ENCODE peak calls at places on chromosomes 7 and 10, in five cellular contexts. One of them, this sample, is unnamed.

GRCh38 chr7:64867863-64868440 is 35.1 kb upstream of the ZNF273 start:
- DNase-seq in breast epithelium: no peak
- DNase-seq in PC-9: no peak
- DNase-seq in lung: peak; percentile 14
- DNase-seq in lower lobe of right lung: no peak
- DNase-seq in this sample: no peak

GRCh38 chr7:147332988-147333387 is 1216.4 kb downstream of the CNTNAP2 start:
- DNase-seq in breast epithelium: no peak
- DNase-seq in PC-9: no peak
- DNase-seq in lung: no peak
- DNase-seq in lower lobe of right lung: no peak
- DNase-seq in this sample: no peak

GRCh38 chr10:70579234-70580002 is 23.1 kb downstream of the PRF1 start:
- DNase-seq in breast epithelium: no peak
- DNase-seq in PC-9: no peak
- DNase-seq in lung: no peak
- DNase-seq in lower lobe of right lung: no peak
- DNase-seq in this sample: no peak

GRCh38 chr7:22632674-22633073 is 94.3 kb upstream of the IL6 start:
- DNase-seq in breast epithelium: no peak
- DNase-seq in PC-9: no peak
- DNase-seq in lung: no peak
- DNase-seq in lower lobe of right lung: no peak
- DNase-seq in this sample: no peak

GRCh38 chr7:135492151-135492550 is 17.8 kb downstream of the CNOT4 start:
- DNase-seq in breast epithelium: no peak
- DNase-seq in PC-9: no peak
- DNase-seq in lung: no peak
- DNase-seq in lower lobe of right lung: no peak
- DNase-seq in this sample: no peak

GRCh38 chr7:135976312-135977019 is 693 bp downstream of the MTPN start:
- DNase-seq in breast epithelium: no peak
- DNase-seq in PC-9: no peak
- DNase-seq in lung: no peak
- DNase-seq in lower lobe of right lung: no peak
- DNase-seq in this sample: no peak

GRCh38 chr7:2110586-2111396 is 122.0 kb downstream of the MAD1L1 start:
- DNase-seq in breast epithelium: no peak
- DNase-seq in PC-9: no peak
- DNase-seq in lung: no peak
- DNase-seq in lower lobe of right lung: no peak
- DNase-seq in this sample: no peak

GRCh38 chr10:16776896-16777295 is 40.3 kb downstream of the RSU1 start:
- DNase-seq in breast epithelium: no peak
- DNase-seq in PC-9: no peak
- DNase-seq in lung: no peak
- DNase-seq in lower lobe of right lung: no peak
- DNase-seq in this sample: no peak

GRCh38 chr10:80410122-80410521 is 1.8 kb downstream of the PRXL2A start:
- DNase-seq in breast epithelium: no peak
- DNase-seq in PC-9: no peak
- DNase-seq in lung: no peak
- DNase-seq in lower lobe of right lung: no peak
- DNase-seq in this sample: no peak

GRCh38 chr7:149767068-149767467 is 6.3 kb downstream of the ZNF467 start:
- DNase-seq in breast epithelium: no peak
- DNase-seq in PC-9: no peak
- DNase-seq in lung: no peak
- DNase-seq in lower lobe of right lung: no peak
- DNase-seq in this sample: no peak

GRCh38 chr7:157930441-157930840 is 593.6 kb downstream of the DNAJB6 start:
- DNase-seq in breast epithelium: no peak
- DNase-seq in PC-9: no peak
- DNase-seq in lung: no peak
- DNase-seq in lower lobe of right lung: no peak
- DNase-seq in this sample: no peak

GRCh38 chr7:130894146-130895005 is 160.4 kb upstream of the KLF14 start:
- DNase-seq in breast epithelium: no peak
- DNase-seq in PC-9: peak; percentile 92
- DNase-seq in lung: peak; percentile 91
- DNase-seq in lower lobe of right lung: peak; percentile 91
- DNase-seq in this sample: peak; percentile 73

DNA sequence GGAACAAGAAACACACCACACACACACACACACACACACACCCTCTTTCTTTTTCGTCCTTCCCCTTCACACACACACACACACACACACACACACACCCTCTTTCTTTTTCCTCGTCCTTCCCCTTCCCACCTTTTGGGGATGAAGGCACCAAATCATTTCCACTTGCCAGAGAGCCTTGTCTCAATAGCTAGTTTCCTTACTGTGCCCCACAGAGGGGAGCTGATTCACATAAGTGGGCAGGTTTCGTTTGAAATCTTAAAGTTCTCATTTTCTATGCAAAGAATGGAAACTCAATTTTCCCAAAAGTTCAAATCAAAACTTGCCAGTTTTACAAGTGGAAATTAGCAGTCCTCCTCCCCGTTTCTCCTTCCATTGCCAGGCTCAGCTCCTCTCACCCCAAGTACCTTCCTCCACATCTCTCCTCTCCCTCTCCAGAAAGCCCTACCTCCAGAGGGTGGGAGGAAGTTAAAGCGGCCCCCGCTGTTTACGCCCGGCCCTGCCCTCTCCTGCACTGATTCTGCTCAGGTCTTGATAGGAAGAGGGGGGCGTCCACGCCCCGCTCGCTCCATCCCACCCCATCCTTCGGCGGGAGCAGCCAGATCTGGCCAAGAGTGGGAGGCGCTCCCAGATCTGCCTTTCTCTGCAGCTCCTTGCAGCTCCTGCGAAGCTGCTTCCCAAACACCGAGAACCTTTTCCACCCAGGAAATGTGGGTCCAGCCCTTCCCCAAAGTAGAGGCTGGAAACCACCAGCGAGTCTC is 1.3 kb downstream of the CTTNBP2 start:
- DNase-seq in breast epithelium: no peak
- DNase-seq in PC-9: no peak
- DNase-seq in lung: no peak
- DNase-seq in lower lobe of right lung: no peak
- DNase-seq in this sample: peak; percentile 64
- H3K27ac ChIP-seq in breast epithelium: peak overlapping the region; percentile 71
- H3K27ac ChIP-seq in PC-9: no peak overlapping the region
- H3K27ac ChIP-seq in lung: no peak overlapping the region
- H3K27ac ChIP-seq in lower lobe of right lung: no peak overlapping the region
- H3K27ac ChIP-seq in this sample: no peak overlapping the region

DNA sequence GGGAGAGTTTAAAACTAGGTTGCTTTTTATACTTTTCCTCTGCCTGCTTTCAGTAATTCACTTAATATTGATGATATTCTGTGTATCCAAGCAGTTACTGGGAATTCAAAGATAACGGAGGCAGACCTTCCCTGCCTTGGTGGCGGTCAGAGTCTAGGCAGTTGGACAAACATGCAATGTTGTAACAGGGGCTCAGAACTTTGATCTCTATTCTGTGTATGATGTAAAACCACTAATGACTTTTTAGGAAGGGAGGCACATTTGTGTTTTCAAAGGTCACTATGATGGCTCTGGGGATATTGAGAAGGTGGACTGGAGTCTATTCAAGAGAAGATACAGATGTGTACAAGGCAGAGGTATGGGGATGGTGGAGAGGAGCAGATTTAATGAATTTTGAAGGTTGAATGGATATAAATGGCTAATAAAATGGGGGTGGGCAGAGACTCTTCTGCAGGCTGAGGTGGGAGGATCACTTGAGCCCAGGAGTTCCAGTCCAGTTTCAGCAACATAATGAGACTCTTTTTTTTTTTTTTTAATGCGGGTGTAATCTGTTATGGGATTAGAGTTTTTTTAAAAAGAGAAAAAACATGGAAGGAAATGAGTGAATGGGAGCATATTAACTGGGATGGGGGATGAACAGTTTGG is 5.7 kb upstream of the PON2 start:
- DNase-seq in breast epithelium: no peak
- DNase-seq in PC-9: no peak
- DNase-seq in lung: no peak
- DNase-seq in lower lobe of right lung: no peak
- DNase-seq in this sample: no peak
- H3K27me3 ChIP-seq in breast epithelium: no peaks in the 10 kb centered on the region
- H3K27me3 ChIP-seq in PC-9: no peaks in the 10 kb centered on the region
- H3K27me3 ChIP-seq in lung: no peaks in the 10 kb centered on the region
- H3K27me3 ChIP-seq in lower lobe of right lung: no peaks in the 10 kb centered on the region
- H3K27me3 ChIP-seq in this sample: no peaks in the 10 kb centered on the region

GRCh38 chr7:103317009-103317408 is 19.8 kb downstream of the PMPCB start:
- DNase-seq in breast epithelium: no peak
- DNase-seq in PC-9: no peak
- DNase-seq in lung: no peak
- DNase-seq in lower lobe of right lung: no peak
- DNase-seq in this sample: no peak

GRCh38 chr7:103314849-103315248 is 17.6 kb downstream of the PMPCB start:
- DNase-seq in breast epithelium: no peak
- DNase-seq in PC-9: no peak
- DNase-seq in lung: no peak
- DNase-seq in lower lobe of right lung: no peak
- DNase-seq in this sample: no peak

GRCh38 chr7:103316378-103316941 is 19.2 kb downstream of the PMPCB start:
- DNase-seq in breast epithelium: no peak
- DNase-seq in PC-9: no peak
- DNase-seq in lung: no peak
- DNase-seq in lower lobe of right lung: no peak
- DNase-seq in this sample: no peak
- H3K36me3 ChIP-seq in breast epithelium: peaks cover 12% of the 10 kb centered on the region
- H3K36me3 ChIP-seq in PC-9: peaks cover 71% of the 10 kb centered on the region
- H3K36me3 ChIP-seq in lung: peaks cover 38% of the 10 kb centered on the region
- H3K36me3 ChIP-seq in lower lobe of right lung: peaks cover 100% of the 10 kb centered on the region
- H3K36me3 ChIP-seq in this sample: peaks cover 75% of the 10 kb centered on the region

DNA sequence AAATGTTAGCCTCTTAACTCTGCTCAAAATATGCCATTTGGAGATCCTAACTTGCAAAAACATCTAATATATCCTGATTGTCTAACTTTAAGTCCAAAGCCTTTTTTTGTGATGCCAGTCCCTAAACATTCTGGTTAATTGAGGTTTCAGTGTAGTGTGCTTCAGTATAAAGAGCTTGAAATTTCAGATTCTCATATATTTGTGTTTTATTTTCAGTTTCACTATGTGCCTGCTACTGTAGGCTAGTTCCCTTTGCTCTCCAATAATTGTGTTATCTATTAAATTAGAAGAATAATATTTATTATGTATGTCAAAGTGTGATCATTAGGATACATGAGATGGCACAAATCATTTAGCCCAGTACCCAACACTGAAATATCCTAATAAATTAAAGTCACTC is 1361.2 kb downstream of the XPNPEP1 start:
- DNase-seq in breast epithelium: no peak
- DNase-seq in PC-9: no peak
- DNase-seq in lung: no peak
- DNase-seq in lower lobe of right lung: no peak
- DNase-seq in this sample: no peak
- H3K27ac ChIP-seq in breast epithelium: no peak overlapping the region
- H3K27ac ChIP-seq in PC-9: no peak overlapping the region
- H3K27ac ChIP-seq in lung: no peak overlapping the region
- H3K27ac ChIP-seq in lower lobe of right lung: no peak overlapping the region
- H3K27ac ChIP-seq in this sample: no peak overlapping the region

This sample was measured in ascending aorta.